ENCODE peak calls at places on chromosomes 2 and 18, in five cellular contexts. R is bronchial epithelial cell, I is AG10803, D is epithelial cell of esophagus, T is lower lobe of right lung. X is an unnamed sample.

GRCh38 chr2:119028327-119029174 is 86.6 kb downstream of the MARCO start:
- DNase-seq in R (peak), I (peak), T (no peak), D (peak), X (peak)

GRCh38 chr2:23720705-23721453 is 206.0 kb downstream of the ATAD2B start:
- DNase-seq in R (no peak), D (peak), T (no peak), I (no peak), X (no peak)

GRCh38 chr2:60972889-60973656 is 44.4 kb upstream of the PEX13 start:
- DNase-seq in R (no peak), I (no peak), T (no peak), D (no peak), X (no peak)

GRCh38 chr2:129775941-129776653 is 203.4 kb upstream of the RAB6C start:
- DNase-seq in R (no peak), T (no peak), D (no peak), I (no peak), X (no peak)

GRCh38 chr2:119553687-119554344 is 9.6 kb downstream of the CFAP221 start:
- DNase-seq in R (no peak), D (no peak), I (no peak), T (no peak), X (no peak)

GRCh38 chr2:110818767-110819481 is 86.6 kb downstream of the ACOXL start:
- DNase-seq in T (no peak), D (no peak), I (no peak), R (no peak), X (no peak)

GRCh38 chr2:67733517-67733916 is 329.3 kb downstream of the C1D start:
- DNase-seq in I (no peak), R (peak), D (peak), T (peak), X (peak)

GRCh38 chr2:23492941-23493340 is 108.0 kb downstream of the KLHL29 start:
- DNase-seq in I (no peak), D (peak), T (no peak), R (peak), X (no peak)

GRCh38 chr2:168935810-168936581 is 34.9 kb downstream of the G6PC2 start:
- DNase-seq in D (peak), I (peak), T (no peak), R (peak), X (peak)

GRCh38 chr2:74130211-74130995 is 17.3 kb downstream of the BOLA3 start:
- DNase-seq in R (peak), I (no peak), T (no peak), D (peak), X (no peak)

GRCh38 chr2:233982421-233983121 is 65.4 kb downstream of the TRPM8 start:
- DNase-seq in D (peak), I (peak), R (peak), T (no peak), X (peak)

GRCh38 chr2:161146209-161146775 is 13.9 kb upstream of the TANK start:
- DNase-seq in I (no peak), D (no peak), R (no peak), T (no peak), X (no peak)

GRCh38 chr2:56522605-56523089 is 338.9 kb downstream of the CCDC85A start:
- DNase-seq in R (peak), T (peak), I (peak), D (peak), X (peak)

GRCh38 chr2:82256983-82257382 is 1952.4 kb upstream of the LRRTM1 start:
- DNase-seq in T (no peak), R (no peak), D (no peak), I (no peak), X (no peak)

GRCh38 chr2:42386684-42387083 is 25.7 kb upstream of the COX7A2L start:
- DNase-seq in T (no peak), R (peak), D (peak), I (no peak), X (no peak)

GRCh38 chr18:79815657-79816056 is 17.9 kb downstream of the KCNG2 start:
- DNase-seq in I (no peak), R (no peak), D (no peak), T (no peak), X (no peak)

GRCh38 chr2:47058061-47058931 is 96.8 kb downstream of the STPG4 start:
- DNase-seq in R (no peak), I (peak), T (no peak), D (no peak), X (peak)

GRCh38 chr2:102081600-102081999 is 60.9 kb upstream of the IL1R1 start:
- DNase-seq in D (no peak), T (no peak), R (no peak), I (no peak), X (no peak)

GRCh38 chr2:227703280-227703732 is 14.5 kb downstream of the SLC19A3 start:
- DNase-seq in D (peak), T (no peak), R (peak), I (peak), X (peak)

GRCh38 chr2:98502556-98503335 is 58.1 kb downstream of the INPP4A start:
- DNase-seq in I (peak), D (peak), R (no peak), T (no peak), X (no peak)

GRCh38 chr2:207674266-207674774 is 37.1 kb upstream of the CCNYL1 start:
- DNase-seq in R (no peak), I (no peak), T (no peak), D (no peak), X (no peak)

GRCh38 chr18:424071-424868 is 76.2 kb downstream of the COLEC12 start:
- DNase-seq in I (peak), T (no peak), D (no peak), R (no peak), X (no peak)

GRCh38 chr2:132275396-132275795 is 113.6 kb upstream of the ANKRD30BL start:
- DNase-seq in D (no peak), T (no peak), R (no peak), I (no peak), X (no peak)

GRCh38 chr18:50938912-50939311 is 28.9 kb upstream of the ELAC1 start:
- DNase-seq in R (no peak), I (no peak), T (no peak), D (no peak), X (no peak)

GRCh38 chr18:14768241-14768640 is 20.3 kb downstream of the ANKRD30B start:
- DNase-seq in D (no peak), I (peak), R (no peak), T (no peak), X (no peak)

GRCh38 chr2:230790981-230791380 is 73.8 kb upstream of the ITM2C start:
- DNase-seq in I (no peak), T (no peak), R (no peak), D (no peak), X (peak)

GRCh38 chr18:45997689-45998088 is 30.6 kb upstream of the EPG5 start:
- DNase-seq in D (no peak), T (no peak), I (no peak), R (no peak), X (no peak)

GRCh38 chr2:193518061-193518817 is 1323.5 kb upstream of the TMEFF2 start:
- DNase-seq in I (peak), T (no peak), R (peak), D (peak), X (no peak)

GRCh38 chr2:41993086-41993812 is 54.6 kb upstream of the PKDCC start:
- DNase-seq in R (no peak), I (no peak), D (no peak), T (no peak), X (no peak)

GRCh38 chr2:12261993-12262680 is 454.6 kb upstream of the TRIB2 start:
- DNase-seq in D (peak), I (peak), T (no peak), R (peak), X (no peak)

GRCh38 chr2:60213865-60214657 is 339.4 kb downstream of the BCL11A start:
- DNase-seq in I (peak), T (no peak), R (peak), D (peak), X (peak)

GRCh38 chr2:134988994-134989605 is 58.1 kb downstream of the MAP3K19 start:
- DNase-seq in R (peak), D (peak), I (peak), T (no peak), X (peak)

GRCh38 chr2:36706021-36706328 is 9.5 kb downstream of the VIT start:
- DNase-seq in T (no peak), R (no peak), D (no peak), I (peak), X (no peak)

GRCh38 chr2:219634171-219634940 is 6.9 kb downstream of the SLC4A3 start:
- DNase-seq in R (no peak), D (no peak), T (no peak), I (no peak), X (no peak)

GRCh38 chr2:68536000-68536399 is 68.6 kb downstream of the APLF start:
- DNase-seq in T (no peak), R (no peak), D (no peak), I (no peak), X (no peak)

GRCh38 chr2:126200538-126200937 is 455.4 kb upstream of the GYPC start:
- DNase-seq in D (no peak), T (no peak), I (no peak), R (no peak), X (no peak)

GRCh38 chr2:206442516-206442853 is 847 bp upstream of the ADAM23 start:
- DNase-seq in R (no peak), I (no peak), D (no peak), T (no peak), X (no peak)
- H3K4me3 ChIP-seq in R (no peak), I (peak), D (no peak), T (peak), X (no peak)

GRCh38 chr2:62663443-62663842 is 42.1 kb upstream of the EHBP1 start:
- DNase-seq in D (no peak), I (peak), R (no peak), T (no peak), X (peak)
- H3K4me3 ChIP-seq in D (no peak), I (no peak), R (no peak), T (no peak), X (no peak)

GRCh38 chr18:67586101-67586500 is 69.6 kb upstream of the DSEL start:
- DNase-seq in R (peak), T (no peak), D (no peak), I (no peak), X (no peak)

GRCh38 chr18:67581178-67581577 is 64.7 kb upstream of the DSEL start:
- DNase-seq in D (no peak), I (no peak), T (no peak), R (no peak), X (no peak)

GRCh38 chr18:67583621-67584020 is 67.1 kb upstream of the DSEL start:
- DNase-seq in R (no peak), D (no peak), I (peak), T (no peak), X (no peak)

GRCh38 chr18:67582488-67582887 is 66.0 kb upstream of the DSEL start:
- DNase-seq in T (no peak), I (no peak), D (no peak), R (no peak), X (no peak)
- H3K4me3 ChIP-seq in T (no peak), I (no peak), D (no peak), R (no peak), X (no peak)

DNA sequence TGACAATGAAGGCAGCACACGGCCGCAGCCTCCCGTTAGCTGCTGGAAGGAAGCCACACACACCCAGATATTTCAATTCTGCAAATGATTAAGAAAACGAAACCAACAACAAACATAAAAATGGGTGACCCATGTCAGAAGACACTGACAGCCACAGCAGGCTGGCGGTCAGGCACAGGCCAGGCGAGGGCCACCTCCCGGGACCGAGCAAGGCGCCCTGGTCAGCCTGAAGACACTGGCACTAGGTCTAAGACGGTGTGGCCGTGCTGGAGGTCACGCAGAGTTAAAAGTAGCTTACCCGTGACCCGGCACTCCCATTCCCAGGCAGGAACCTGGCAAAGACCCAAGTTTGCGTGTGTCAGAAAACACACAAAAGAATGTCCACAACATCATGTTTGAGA is 81.6 kb downstream of the HDAC4 start:
- DNase-seq in R (peak), D (peak), I (peak), T (peak), X (peak)
- H3K4me3 ChIP-seq in R (no peak), D (no peak), I (peak), T (peak), X (peak)

GRCh38 chr2:38535404-38535744 is 67.4 kb downstream of the HNRNPLL start:
- DNase-seq in T (no peak), I (no peak), R (no peak), D (no peak), X (no peak)
- H3K4me3 ChIP-seq in T (peak), I (no peak), R (no peak), D (no peak), X (no peak)